ENCODE peak calls at places on chromosomes 16 and 17, in five cellular contexts. V, E, J, C and T are unnamed samples.

GRCh38 chr17:5583426-5584382 is 605 bp downstream of the NLRP1 start:
- DNase-seq in V (peak; percentile 23), E (no peak), J (no peak), C (no peak), T (no peak)

GRCh38 chr16:7013990-7014389 is 318.7 kb upstream of the RBFOX1 start:
- DNase-seq in V (no peak), E (no peak), J (no peak), C (no peak), T (no peak)

GRCh38 chr16:57471209-57471608 is 8.7 kb downstream of the POLR2C start:
- DNase-seq in V (no peak), E (no peak), J (no peak), C (no peak), T (no peak)

GRCh38 chr16:70725912-70726828 is 40.3 kb upstream of the MTSS2 start:
- DNase-seq in V (no peak), E (no peak), J (no peak), C (no peak), T (peak; percentile 61)

GRCh38 chr17:2266045-2266864 is 37.3 kb downstream of the SMG6 start:
- DNase-seq in V (no peak), E (peak; percentile 72), J (peak; percentile 84), C (no peak), T (peak; percentile 21)

GRCh38 chr16:66604376-66605176 is at the start of gene CMTM3:
- DNase-seq in V (peak; percentile 62), E (peak; percentile 70), J (peak; percentile 67), C (peak; percentile 16), T (peak; percentile 65)

GRCh38 chr16:28009586-28010373 is 53.7 kb downstream of the GSG1L start:
- DNase-seq in V (no peak), E (no peak), J (no peak), C (no peak), T (no peak)

GRCh38 chr16:29756654-29757053 is 10.9 kb upstream of the C16orf54 start:
- DNase-seq in V (no peak), E (no peak), J (no peak), C (no peak), T (no peak)

GRCh38 chr16:28012031-28012445 is 51.5 kb downstream of the GSG1L start:
- DNase-seq in V (no peak), E (no peak), J (no peak), C (no peak), T (peak; percentile 2)

GRCh38 chr17:44355642-44356099 is 8.0 kb downstream of the FAM171A2 start:
- DNase-seq in V (no peak), E (no peak), J (no peak), C (no peak), T (no peak)